ENCODE peak calls at places on chromosome 9, in six cellular contexts. R is HFF-Myc; T is HepG2; W is hypothalamus; C is non-pigmented ciliary epithelial cell; Z is effector CD8-positive, alpha-beta T cell. Q is an unnamed sample.

GRCh38 chr9:87062706-87063105 is 115.4 kb upstream of the GAS1 start:
- DNase-seq in R (no peak), T (no peak), W (no peak), C (no peak), Z (no peak), Q (no peak)

GRCh38 chr9:85248514-85249312 is 493.0 kb downstream of the AGTPBP1 start:
- DNase-seq in R (no peak), T (no peak), W (no peak), C (no peak), Z (no peak), Q (no peak)

GRCh38 chr9:134375011-134375390 is 48.7 kb downstream of the RXRA start:
- DNase-seq in R (no peak), T (no peak), W (peak), C (no peak), Z (no peak), Q (no peak)

GRCh38 chr9:75540185-75540584 is 350.3 kb upstream of the PCSK5 start:
- DNase-seq in R (no peak), T (no peak), W (no peak), C (no peak), Z (no peak), Q (no peak)

GRCh38 chr9:34279431-34279830 is 49.6 kb downstream of the KIF24 start:
- DNase-seq in R (no peak), T (no peak), W (no peak), C (no peak), Z (no peak), Q (peak)

GRCh38 chr9:7234144-7234543 is 476.4 kb downstream of the KDM4C start:
- DNase-seq in R (peak), T (peak), W (no peak), C (no peak), Z (no peak), Q (peak)

GRCh38 chr9:117919594-117919993 is 215.4 kb downstream of the TLR4 start:
- DNase-seq in R (no peak), T (no peak), W (no peak), C (no peak), Z (no peak), Q (no peak)

GRCh38 chr9:108296056-108296455 is 559.7 kb downstream of the ACTL7B start:
- DNase-seq in R (peak), T (no peak), W (no peak), C (peak), Z (no peak), Q (no peak)

GRCh38 chr9:114119242-114120191 is 20.4 kb upstream of the KIF12 start:
- DNase-seq in R (no peak), T (peak), W (no peak), C (no peak), Z (no peak), Q (no peak)

GRCh38 chr9:124040935-124041816 is 29.6 kb downstream of the LHX2 start:
- DNase-seq in R (no peak), T (no peak), W (peak), C (no peak), Z (no peak), Q (no peak)

GRCh38 chr9:105700598-105701544 is 6.5 kb downstream of the TMEM38B start:
- DNase-seq in R (no peak), T (no peak), W (no peak), C (no peak), Z (no peak), Q (no peak)

GRCh38 chr9:129761293-129761900 is 8.6 kb upstream of the PTGES start:
- DNase-seq in R (no peak), T (no peak), W (no peak), C (no peak), Z (no peak), Q (no peak)

GRCh38 chr9:134323741-134324358 is 2.4 kb upstream of the RXRA start:
- DNase-seq in R (no peak), T (peak), W (peak), C (no peak), Z (no peak), Q (no peak)

GRCh38 chr9:127004946-127005769 is 90.6 kb downstream of the RALGPS1 start:
- DNase-seq in R (no peak), T (no peak), W (no peak), C (no peak), Z (peak), Q (no peak)

GRCh38 chr9:116190997-116191396 is 37.4 kb downstream of the PAPPA start:
- DNase-seq in R (no peak), T (no peak), W (no peak), C (peak), Z (no peak), Q (no peak)

GRCh38 chr9:72041775-72042194 is 18.6 kb downstream of the C9orf57 start:
- DNase-seq in R (peak), T (no peak), W (no peak), C (peak), Z (no peak), Q (no peak)